ENCODE peak calls at places on chromosomes 6 and 20, in nine cellular contexts. One of them, this sample, is unnamed.

GRCh38 chr6:155388546-155388945 is 67.1 kb downstream of the NOX3 start:
- DNase-seq in effector memory CD4-positive, alpha-beta T cell: no peak
- DNase-seq in NT2/D1: no peak
- DNase-seq in AG09309: no peak
- DNase-seq in foreskin fibroblast: no peak
- DNase-seq in CD8-positive, alpha-beta memory T cell: no peak
- DNase-seq in astrocyte of the spinal cord: no peak
- DNase-seq in cardiac muscle cell: no peak
- DNase-seq in heart left ventricle: no peak
- DNase-seq in this sample: peak; percentile 7

GRCh38 chr6:32329141-32329540 is 42.6 kb downstream of the TSBP1 start:
- DNase-seq in foreskin fibroblast: peak; percentile 7
- DNase-seq in cardiac muscle cell: no peak
- DNase-seq in CD8-positive, alpha-beta memory T cell: no peak
- DNase-seq in astrocyte of the spinal cord: no peak
- DNase-seq in heart left ventricle: no peak
- DNase-seq in NT2/D1: no peak
- DNase-seq in AG09309: no peak
- DNase-seq in effector memory CD4-positive, alpha-beta T cell: no peak
- DNase-seq in this sample: no peak

GRCh38 chr6:160487116-160487515 is 138.9 kb downstream of the SLC22A3 start:
- DNase-seq in CD8-positive, alpha-beta memory T cell: no peak
- DNase-seq in effector memory CD4-positive, alpha-beta T cell: no peak
- DNase-seq in cardiac muscle cell: no peak
- DNase-seq in AG09309: no peak
- DNase-seq in heart left ventricle: no peak
- DNase-seq in NT2/D1: no peak
- DNase-seq in foreskin fibroblast: no peak
- DNase-seq in astrocyte of the spinal cord: no peak
- DNase-seq in this sample: no peak

GRCh38 chr20:58214310-58214709 is 14.1 kb downstream of the ANKRD60 start:
- DNase-seq in astrocyte of the spinal cord: no peak
- DNase-seq in foreskin fibroblast: no peak
- DNase-seq in AG09309: no peak
- DNase-seq in effector memory CD4-positive, alpha-beta T cell: no peak
- DNase-seq in NT2/D1: no peak
- DNase-seq in CD8-positive, alpha-beta memory T cell: no peak
- DNase-seq in cardiac muscle cell: no peak
- DNase-seq in heart left ventricle: no peak
- DNase-seq in this sample: no peak

GRCh38 chr6:39786636-39787035 is 5.5 kb upstream of the DAAM2 start:
- DNase-seq in effector memory CD4-positive, alpha-beta T cell: no peak
- DNase-seq in AG09309: no peak
- DNase-seq in astrocyte of the spinal cord: no peak
- DNase-seq in NT2/D1: no peak
- DNase-seq in cardiac muscle cell: no peak
- DNase-seq in CD8-positive, alpha-beta memory T cell: no peak
- DNase-seq in heart left ventricle: no peak
- DNase-seq in foreskin fibroblast: no peak
- DNase-seq in this sample: no peak

GRCh38 chr6:146312606-146313005 is 231.0 kb upstream of the RAB32 start:
- DNase-seq in NT2/D1: no peak
- DNase-seq in foreskin fibroblast: peak; percentile 14
- DNase-seq in astrocyte of the spinal cord: no peak
- DNase-seq in AG09309: no peak
- DNase-seq in heart left ventricle: no peak
- DNase-seq in CD8-positive, alpha-beta memory T cell: no peak
- DNase-seq in cardiac muscle cell: no peak
- DNase-seq in effector memory CD4-positive, alpha-beta T cell: no peak
- DNase-seq in this sample: peak; percentile 78

GRCh38 chr6:108452725-108453195 is 108.0 kb upstream of the FOXO3 start:
- DNase-seq in CD8-positive, alpha-beta memory T cell: no peak
- DNase-seq in NT2/D1: peak; percentile 16
- DNase-seq in foreskin fibroblast: peak; percentile 32
- DNase-seq in heart left ventricle: no peak
- DNase-seq in effector memory CD4-positive, alpha-beta T cell: no peak
- DNase-seq in astrocyte of the spinal cord: peak; percentile 95
- DNase-seq in cardiac muscle cell: no peak
- DNase-seq in AG09309: no peak
- DNase-seq in this sample: no peak

GRCh38 chr6:144659202-144659731 is 374.1 kb downstream of the UTRN start:
- DNase-seq in foreskin fibroblast: peak; percentile 52
- DNase-seq in effector memory CD4-positive, alpha-beta T cell: no peak
- DNase-seq in NT2/D1: no peak
- DNase-seq in CD8-positive, alpha-beta memory T cell: no peak
- DNase-seq in cardiac muscle cell: peak; percentile 55
- DNase-seq in AG09309: no peak
- DNase-seq in astrocyte of the spinal cord: peak; percentile 70
- DNase-seq in heart left ventricle: peak; percentile 22
- DNase-seq in this sample: no peak

GRCh38 chr6:166926748-166927147 is 29.6 kb downstream of the RNASET2 start:
- DNase-seq in heart left ventricle: no peak
- DNase-seq in CD8-positive, alpha-beta memory T cell: no peak
- DNase-seq in astrocyte of the spinal cord: no peak
- DNase-seq in AG09309: no peak
- DNase-seq in foreskin fibroblast: no peak
- DNase-seq in cardiac muscle cell: no peak
- DNase-seq in NT2/D1: no peak
- DNase-seq in effector memory CD4-positive, alpha-beta T cell: no peak
- DNase-seq in this sample: no peak

GRCh38 chr20:64186071-64186598 is 21.9 kb downstream of the MYT1 start:
- DNase-seq in effector memory CD4-positive, alpha-beta T cell: no peak
- DNase-seq in AG09309: no peak
- DNase-seq in NT2/D1: no peak
- DNase-seq in heart left ventricle: no peak
- DNase-seq in cardiac muscle cell: no peak
- DNase-seq in CD8-positive, alpha-beta memory T cell: no peak
- DNase-seq in astrocyte of the spinal cord: no peak
- DNase-seq in foreskin fibroblast: no peak
- DNase-seq in this sample: no peak

GRCh38 chr6:134079406-134079921 is 27.0 kb upstream of the SLC2A12 start:
- DNase-seq in cardiac muscle cell: no peak
- DNase-seq in foreskin fibroblast: no peak
- DNase-seq in NT2/D1: no peak
- DNase-seq in CD8-positive, alpha-beta memory T cell: no peak
- DNase-seq in effector memory CD4-positive, alpha-beta T cell: no peak
- DNase-seq in AG09309: no peak
- DNase-seq in astrocyte of the spinal cord: no peak
- DNase-seq in heart left ventricle: no peak
- DNase-seq in this sample: peak; percentile 63

GRCh38 chr6:13872681-13873080 is 52.1 kb upstream of the RNF182 start:
- DNase-seq in AG09309: no peak
- DNase-seq in cardiac muscle cell: no peak
- DNase-seq in astrocyte of the spinal cord: no peak
- DNase-seq in CD8-positive, alpha-beta memory T cell: no peak
- DNase-seq in foreskin fibroblast: no peak
- DNase-seq in effector memory CD4-positive, alpha-beta T cell: no peak
- DNase-seq in NT2/D1: no peak
- DNase-seq in heart left ventricle: no peak
- DNase-seq in this sample: no peak

GRCh38 chr6:7086488-7086887 is 21.3 kb upstream of the RREB1 start:
- DNase-seq in astrocyte of the spinal cord: peak; percentile 29
- DNase-seq in foreskin fibroblast: peak; percentile 36
- DNase-seq in AG09309: no peak
- DNase-seq in effector memory CD4-positive, alpha-beta T cell: peak; percentile 1
- DNase-seq in cardiac muscle cell: no peak
- DNase-seq in heart left ventricle: peak; percentile 30
- DNase-seq in NT2/D1: no peak
- DNase-seq in CD8-positive, alpha-beta memory T cell: peak; percentile 50
- DNase-seq in this sample: peak; percentile 7

GRCh38 chr6:155201461-155202226 is 62.2 kb upstream of the CLDN20 start:
- DNase-seq in AG09309: peak; percentile 79
- DNase-seq in cardiac muscle cell: no peak
- DNase-seq in foreskin fibroblast: peak; percentile 78
- DNase-seq in heart left ventricle: no peak
- DNase-seq in CD8-positive, alpha-beta memory T cell: no peak
- DNase-seq in NT2/D1: no peak
- DNase-seq in effector memory CD4-positive, alpha-beta T cell: no peak
- DNase-seq in astrocyte of the spinal cord: peak; percentile 89
- DNase-seq in this sample: peak; percentile 32

GRCh38 chr20:56195946-56196345 is 52.6 kb upstream of the MC3R start:
- DNase-seq in effector memory CD4-positive, alpha-beta T cell: no peak
- DNase-seq in NT2/D1: no peak
- DNase-seq in astrocyte of the spinal cord: no peak
- DNase-seq in cardiac muscle cell: no peak
- DNase-seq in foreskin fibroblast: no peak
- DNase-seq in heart left ventricle: no peak
- DNase-seq in AG09309: no peak
- DNase-seq in CD8-positive, alpha-beta memory T cell: no peak
- DNase-seq in this sample: peak; percentile 16
- H3K4me3 ChIP-seq in effector memory CD4-positive, alpha-beta T cell: no peak overlapping the region
- H3K4me3 ChIP-seq in NT2/D1: no peak overlapping the region
- H3K4me3 ChIP-seq in astrocyte of the spinal cord: no peak overlapping the region
- H3K4me3 ChIP-seq in cardiac muscle cell: no peak overlapping the region
- H3K4me3 ChIP-seq in foreskin fibroblast: no peak overlapping the region
- H3K4me3 ChIP-seq in heart left ventricle: no peak overlapping the region
- H3K4me3 ChIP-seq in AG09309: no peak overlapping the region
- H3K4me3 ChIP-seq in CD8-positive, alpha-beta memory T cell: no peak overlapping the region
- H3K4me3 ChIP-seq in this sample: no peak overlapping the region

GRCh38 chr6:24228681-24229255 is 102.8 kb downstream of the NRSN1 start:
- DNase-seq in AG09309: no peak
- DNase-seq in heart left ventricle: no peak
- DNase-seq in foreskin fibroblast: peak; percentile 75
- DNase-seq in effector memory CD4-positive, alpha-beta T cell: no peak
- DNase-seq in cardiac muscle cell: no peak
- DNase-seq in NT2/D1: no peak
- DNase-seq in CD8-positive, alpha-beta memory T cell: no peak
- DNase-seq in astrocyte of the spinal cord: peak; percentile 38
- DNase-seq in this sample: no peak

GRCh38 chr6:24225838-24226237 is 99.8 kb downstream of the NRSN1 start:
- DNase-seq in foreskin fibroblast: no peak
- DNase-seq in NT2/D1: no peak
- DNase-seq in cardiac muscle cell: no peak
- DNase-seq in heart left ventricle: no peak
- DNase-seq in effector memory CD4-positive, alpha-beta T cell: no peak
- DNase-seq in CD8-positive, alpha-beta memory T cell: no peak
- DNase-seq in AG09309: no peak
- DNase-seq in astrocyte of the spinal cord: no peak
- DNase-seq in this sample: no peak

GRCh38 chr6:24229694-24230093 is 103.7 kb downstream of the NRSN1 start:
- DNase-seq in heart left ventricle: no peak
- DNase-seq in effector memory CD4-positive, alpha-beta T cell: no peak
- DNase-seq in cardiac muscle cell: no peak
- DNase-seq in CD8-positive, alpha-beta memory T cell: no peak
- DNase-seq in NT2/D1: no peak
- DNase-seq in astrocyte of the spinal cord: no peak
- DNase-seq in AG09309: no peak
- DNase-seq in foreskin fibroblast: no peak
- DNase-seq in this sample: no peak

GRCh38 chr6:24231578-24231977 is 105.6 kb downstream of the NRSN1 start:
- DNase-seq in heart left ventricle: no peak
- DNase-seq in foreskin fibroblast: no peak
- DNase-seq in cardiac muscle cell: no peak
- DNase-seq in CD8-positive, alpha-beta memory T cell: no peak
- DNase-seq in NT2/D1: no peak
- DNase-seq in astrocyte of the spinal cord: no peak
- DNase-seq in AG09309: no peak
- DNase-seq in effector memory CD4-positive, alpha-beta T cell: no peak
- DNase-seq in this sample: no peak

GRCh38 chr6:24227556-24227955 is 101.5 kb downstream of the NRSN1 start:
- DNase-seq in effector memory CD4-positive, alpha-beta T cell: no peak
- DNase-seq in CD8-positive, alpha-beta memory T cell: no peak
- DNase-seq in NT2/D1: no peak
- DNase-seq in AG09309: no peak
- DNase-seq in heart left ventricle: no peak
- DNase-seq in astrocyte of the spinal cord: no peak
- DNase-seq in cardiac muscle cell: no peak
- DNase-seq in foreskin fibroblast: peak; percentile 1
- DNase-seq in this sample: no peak
- H3K4me3 ChIP-seq in effector memory CD4-positive, alpha-beta T cell: no peak overlapping the region
- H3K4me3 ChIP-seq in CD8-positive, alpha-beta memory T cell: no peak overlapping the region
- H3K4me3 ChIP-seq in NT2/D1: no peak overlapping the region
- H3K4me3 ChIP-seq in AG09309: no peak overlapping the region
- H3K4me3 ChIP-seq in heart left ventricle: no peak overlapping the region
- H3K4me3 ChIP-seq in astrocyte of the spinal cord: no peak overlapping the region
- H3K4me3 ChIP-seq in cardiac muscle cell: no peak overlapping the region
- H3K4me3 ChIP-seq in foreskin fibroblast: no peak overlapping the region
- H3K4me3 ChIP-seq in this sample: no peak overlapping the region

GRCh38 chr20:33653218-33653899 is 8.8 kb upstream of the C20orf144 start:
- DNase-seq in effector memory CD4-positive, alpha-beta T cell: no peak
- DNase-seq in foreskin fibroblast: peak; percentile 87
- DNase-seq in cardiac muscle cell: peak; percentile 79
- DNase-seq in AG09309: no peak
- DNase-seq in heart left ventricle: peak; percentile 61
- DNase-seq in astrocyte of the spinal cord: peak; percentile 61
- DNase-seq in CD8-positive, alpha-beta memory T cell: peak; percentile 70
- DNase-seq in NT2/D1: no peak
- DNase-seq in this sample: peak; percentile 55
- H3K4me3 ChIP-seq in effector memory CD4-positive, alpha-beta T cell: no peak overlapping the region
- H3K4me3 ChIP-seq in foreskin fibroblast: peak overlapping the region; percentile 7
- H3K4me3 ChIP-seq in cardiac muscle cell: no peak overlapping the region
- H3K4me3 ChIP-seq in AG09309: no peak overlapping the region
- H3K4me3 ChIP-seq in heart left ventricle: no peak overlapping the region
- H3K4me3 ChIP-seq in astrocyte of the spinal cord: no peak overlapping the region
- H3K4me3 ChIP-seq in CD8-positive, alpha-beta memory T cell: no peak overlapping the region
- H3K4me3 ChIP-seq in NT2/D1: no peak overlapping the region
- H3K4me3 ChIP-seq in this sample: no peak overlapping the region

GRCh38 chr6:26020983-26021349 is 58.4 kb downstream of the TRIM38 start:
- DNase-seq in effector memory CD4-positive, alpha-beta T cell: peak; percentile 32
- DNase-seq in astrocyte of the spinal cord: peak; percentile 84
- DNase-seq in heart left ventricle: peak; percentile 46
- DNase-seq in NT2/D1: no peak
- DNase-seq in AG09309: no peak
- DNase-seq in cardiac muscle cell: peak; percentile 72
- DNase-seq in CD8-positive, alpha-beta memory T cell: peak; percentile 63
- DNase-seq in foreskin fibroblast: peak; percentile 85
- DNase-seq in this sample: peak; percentile 73

GRCh38 chr6:26022737-26023136 is 60.1 kb downstream of the TRIM38 start:
- DNase-seq in NT2/D1: no peak
- DNase-seq in heart left ventricle: no peak
- DNase-seq in effector memory CD4-positive, alpha-beta T cell: no peak
- DNase-seq in astrocyte of the spinal cord: no peak
- DNase-seq in CD8-positive, alpha-beta memory T cell: no peak
- DNase-seq in cardiac muscle cell: no peak
- DNase-seq in foreskin fibroblast: no peak
- DNase-seq in AG09309: no peak
- DNase-seq in this sample: no peak

GRCh38 chr6:26021350-26022165 is 59.0 kb downstream of the TRIM38 start:
- DNase-seq in AG09309: no peak
- DNase-seq in heart left ventricle: peak; percentile 95
- DNase-seq in foreskin fibroblast: peak; percentile 95
- DNase-seq in astrocyte of the spinal cord: peak; percentile 98
- DNase-seq in NT2/D1: peak; percentile 85
- DNase-seq in effector memory CD4-positive, alpha-beta T cell: peak; percentile 79
- DNase-seq in cardiac muscle cell: peak; percentile 95
- DNase-seq in CD8-positive, alpha-beta memory T cell: peak; percentile 91
- DNase-seq in this sample: peak; percentile 93

GRCh38 chr6:26020291-26020982 is 57.8 kb downstream of the TRIM38 start:
- DNase-seq in foreskin fibroblast: peak; percentile 94
- DNase-seq in effector memory CD4-positive, alpha-beta T cell: peak; percentile 59
- DNase-seq in astrocyte of the spinal cord: peak; percentile 94
- DNase-seq in AG09309: peak; percentile 87
- DNase-seq in heart left ventricle: peak; percentile 87
- DNase-seq in cardiac muscle cell: peak; percentile 67
- DNase-seq in CD8-positive, alpha-beta memory T cell: peak; percentile 89
- DNase-seq in NT2/D1: peak; percentile 68
- DNase-seq in this sample: peak; percentile 91

DNA sequence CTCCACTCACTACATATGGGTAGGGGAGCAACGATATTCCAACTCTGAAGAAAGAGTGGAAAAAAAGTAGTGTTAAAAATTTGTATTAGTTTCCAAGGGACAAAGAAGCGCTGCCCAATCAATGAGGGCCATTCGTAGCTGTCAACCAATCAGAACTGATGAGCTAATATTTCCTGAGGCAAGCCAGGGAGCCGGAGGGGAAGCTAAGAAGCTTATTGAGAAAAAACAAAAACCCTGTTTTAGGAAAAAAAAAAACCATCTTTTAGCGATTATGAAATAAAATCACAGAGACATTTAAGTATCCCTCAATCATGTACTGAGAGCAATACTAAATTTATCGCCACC is 59.5 kb downstream of the TRIM38 start:
- DNase-seq in AG09309: no peak
- DNase-seq in cardiac muscle cell: peak; percentile 78
- DNase-seq in astrocyte of the spinal cord: peak; percentile 87
- DNase-seq in heart left ventricle: peak; percentile 72
- DNase-seq in CD8-positive, alpha-beta memory T cell: no peak
- DNase-seq in effector memory CD4-positive, alpha-beta T cell: no peak
- DNase-seq in NT2/D1: no peak
- DNase-seq in foreskin fibroblast: peak; percentile 91
- DNase-seq in this sample: peak; percentile 71
- H3K4me3 ChIP-seq in AG09309: peak overlapping the region; percentile 67
- H3K4me3 ChIP-seq in cardiac muscle cell: peak overlapping the region; percentile 50
- H3K4me3 ChIP-seq in astrocyte of the spinal cord: peak overlapping the region; percentile 70
- H3K4me3 ChIP-seq in heart left ventricle: peak overlapping the region; percentile 73
- H3K4me3 ChIP-seq in CD8-positive, alpha-beta memory T cell: peak overlapping the region; percentile 93
- H3K4me3 ChIP-seq in effector memory CD4-positive, alpha-beta T cell: peak overlapping the region; percentile 63
- H3K4me3 ChIP-seq in NT2/D1: peak overlapping the region; percentile 77
- H3K4me3 ChIP-seq in foreskin fibroblast: peak overlapping the region; percentile 71
- H3K4me3 ChIP-seq in this sample: peak overlapping the region; percentile 74

This sample was measured in epithelial cell of esophagus.